ENCODE peak calls at places on chromosomes 4 and X, in eight cellular contexts. S is amygdala, Z is AG04450, J is breast epithelium, N is neural progenitor cell, B is AG20443, X is fibroblast of mammary gland, D is COR-L47. U is an unnamed sample.

GRCh38 chrX:85111347-85111746 is 107.7 kb downstream of the APOOL start:
- DNase-seq in D (no peak), Z (no peak), S (no peak), N (no peak), B (peak), X (peak), J (no peak), U (peak)

GRCh38 chrX:55161581-55161980 is 58.6 kb upstream of the PAGE5 start:
- DNase-seq in Z (no peak), D (no peak), N (peak), B (peak), J (no peak), S (peak), X (peak), U (peak)

GRCh38 chr4:163245044-163245443 is 78.4 kb upstream of the NAF1 start:
- DNase-seq in N (no peak), J (no peak), B (no peak), Z (no peak), S (no peak), X (no peak), D (no peak), U (no peak)

GRCh38 chr4:154416183-154416543 is 75.4 kb downstream of the DCHS2 start:
- DNase-seq in B (no peak), D (no peak), X (no peak), S (no peak), N (peak), J (no peak), Z (no peak), U (peak)

GRCh38 chr4:102642571-102643298 is 118.0 kb downstream of the MANBA start:
- DNase-seq in B (no peak), Z (no peak), J (no peak), X (peak), D (no peak), N (no peak), S (no peak), U (peak)

GRCh38 chr4:148215202-148215601 is 227.0 kb downstream of the NR3C2 start:
- DNase-seq in B (no peak), Z (no peak), J (no peak), N (no peak), X (no peak), S (no peak), D (no peak), U (peak)

GRCh38 chrX:52217494-52218160 is 32.9 kb downstream of the MAGED4 start:
- DNase-seq in X (no peak), Z (no peak), D (no peak), B (no peak), J (no peak), S (no peak), N (peak), U (no peak)

GRCh38 chr4:154186888-154187287 is 304.7 kb downstream of the DCHS2 start:
- DNase-seq in J (no peak), Z (no peak), N (no peak), X (no peak), B (no peak), S (no peak), D (no peak), U (no peak)

GRCh38 chr4:119093042-119093827 is 42.4 kb upstream of the MYOZ2 start:
- DNase-seq in Z (no peak), J (no peak), X (no peak), D (no peak), S (no peak), B (no peak), N (no peak), U (peak)

GRCh38 chrX:103399744-103400143 is 23.4 kb downstream of the BEX3 start:
- DNase-seq in N (no peak), D (no peak), Z (no peak), S (no peak), X (no peak), J (no peak), B (no peak), U (no peak)

GRCh38 chr4:20248155-20248558 is 3.5 kb upstream of the SLIT2 start:
- DNase-seq in D (peak), B (peak), J (no peak), N (peak), S (no peak), Z (peak), X (peak), U (peak)

GRCh38 chr4:8324640-8325239 is 55.2 kb downstream of the HTRA3 start:
- DNase-seq in Z (no peak), B (peak), X (no peak), N (no peak), D (no peak), S (no peak), J (no peak), U (no peak)

GRCh38 chr4:123841431-123842121 is 445.0 kb downstream of the SPRY1 start:
- DNase-seq in X (no peak), S (no peak), J (no peak), Z (no peak), B (no peak), D (no peak), N (no peak), U (no peak)

U was measured in ELR.